ENCODE peak calls at places on chromosomes 2 and 18, in ten cellular contexts. P is adrenal gland; A is SW480; H is stimulated activated CD4-positive, alpha-beta T cell treated with anti-CD3 and anti-CD28 coated beads, TNF-alpha, amount 100 ng/mL, for 4 hours; X is right cardiac atrium; E is heart right ventricle; S is NAMALWA; V is T-helper 2 cell; R is NCI-H748 treated with DMSO at 0.1 percent for 48 hours; D is endothelial cell. C is an unnamed sample.

GRCh38 chr2:12618576-12618975 is 98.2 kb upstream of the TRIB2 start:
- DNase-seq in X (no peak), A (no peak), S (no peak), V (no peak), R (no peak), P (no peak), D (no peak), E (no peak), H (no peak), C (no peak)

GRCh38 chr18:57497372-57498294 is 62.5 kb downstream of the ONECUT2 start:
- DNase-seq in S (no peak), D (no peak), V (no peak), A (no peak), P (no peak), R (no peak), X (no peak), E (no peak), H (no peak), C (no peak)

GRCh38 chr2:126797622-126798275 is 100.9 kb upstream of the TEX51 start:
- DNase-seq in X (no peak), A (no peak), V (no peak), D (no peak), E (no peak), H (no peak), R (no peak), P (no peak), S (no peak), C (no peak)

GRCh38 chr2:132733119-132733518 is 63.1 kb upstream of the LYPD1 start:
- DNase-seq in V (no peak), R (no peak), E (no peak), S (no peak), H (no peak), P (no peak), D (no peak), A (no peak), X (no peak), C (no peak)

GRCh38 chr2:15919716-15920444 is 20.5 kb upstream of the MYCN start:
- DNase-seq in H (no peak), S (no peak), X (no peak), P (no peak), V (no peak), R (no peak), E (no peak), A (no peak), D (no peak), C (no peak)

GRCh38 chr2:139218181-139218580 is 438.0 kb upstream of the NXPH2 start:
- DNase-seq in D (no peak), A (no peak), V (no peak), S (no peak), R (no peak), E (no peak), H (no peak), P (no peak), X (no peak), C (no peak)

GRCh38 chr2:13652531-13653313 is 936.0 kb downstream of the TRIB2 start:
- DNase-seq in S (no peak), P (no peak), R (no peak), A (peak; percentile 36), X (no peak), V (no peak), H (no peak), D (no peak), E (no peak), C (no peak)

GRCh38 chr2:88054300-88055048 is 1.1 kb downstream of the KRCC1 start:
- DNase-seq in P (peak; percentile 17), D (no peak), V (no peak), A (no peak), R (no peak), E (no peak), H (no peak), X (no peak), S (peak; percentile 11), C (no peak)

GRCh38 chr18:10559566-10560456 is 34.0 kb downstream of the NAPG start:
- DNase-seq in V (no peak), X (peak; percentile 39), A (no peak), P (no peak), E (no peak), S (peak; percentile 24), H (no peak), R (no peak), D (no peak), C (no peak)

C was measured in transverse colon.